ENCODE peak calls at places on chromosomes 1 and 21, in seven cellular contexts. E, I, V, Z, B, X and A are unnamed samples.

GRCh38 chr1:67162954-67163353 is 3.3 kb upstream of the IL23R start:
- DNase-seq in B (peak), X (peak), I (peak), Z (no peak), E (peak), V (no peak), A (no peak)

GRCh38 chr1:30274176-30274936 is 449.0 kb downstream of the MATN1 start:
- DNase-seq in I (no peak), Z (no peak), V (no peak), X (no peak), B (no peak), E (no peak), A (no peak)

GRCh38 chr1:111320066-111320879 is 29.6 kb downstream of the CHIA start:
- DNase-seq in Z (no peak), X (no peak), B (no peak), E (no peak), I (no peak), V (no peak), A (no peak)

GRCh38 chr1:235954306-235955283 is 87.9 kb upstream of the LYST start:
- DNase-seq in V (peak), X (no peak), E (no peak), I (no peak), Z (peak), B (no peak), A (no peak)

GRCh38 chr1:238606457-238606856 is 715.7 kb upstream of the ZP4 start:
- DNase-seq in I (no peak), V (no peak), Z (no peak), E (no peak), X (no peak), B (no peak), A (no peak)

GRCh38 chr21:43922949-43923348 is 57.9 kb downstream of the AGPAT3 start:
- DNase-seq in I (no peak), B (no peak), V (no peak), E (no peak), Z (no peak), X (no peak), A (no peak)

GRCh38 chr1:176847052-176847451 is 317.5 kb downstream of the ASTN1 start:
- DNase-seq in X (peak), I (no peak), Z (no peak), V (peak), E (no peak), B (no peak), A (no peak)

GRCh38 chr1:61588736-61589381 is 136.1 kb downstream of the TM2D1 start:
- DNase-seq in I (peak), E (peak), X (peak), Z (peak), B (peak), V (peak), A (peak)

GRCh38 chr21:43578677-43579313 is 80.5 kb downstream of the HSF2BP start:
- DNase-seq in E (no peak), I (no peak), Z (no peak), B (no peak), V (no peak), X (no peak), A (peak)

GRCh38 chr1:167357305-167357704 is 136.6 kb downstream of the POU2F1 start:
- DNase-seq in Z (no peak), V (no peak), B (no peak), I (no peak), X (no peak), E (no peak), A (no peak)

GRCh38 chr1:81237531-81238528 is 562.9 kb upstream of the ADGRL2 start:
- DNase-seq in B (peak), I (peak), E (no peak), X (no peak), Z (no peak), V (no peak), A (no peak)

GRCh38 chr21:25170681-25171080 is 436.6 kb downstream of the MRPL39 start:
- DNase-seq in E (no peak), I (no peak), V (no peak), Z (no peak), B (no peak), X (no peak), A (no peak)

GRCh38 chr1:7810395-7810794 is 26.3 kb downstream of the PER3 start:
- DNase-seq in B (peak), Z (peak), E (peak), X (no peak), I (peak), V (no peak), A (peak)

GRCh38 chr1:4678318-4678717 is 23.9 kb downstream of the AJAP1 start:
- DNase-seq in E (no peak), I (no peak), X (no peak), V (no peak), Z (no peak), B (no peak), A (no peak)

GRCh38 chr1:20248954-20249612 is 41.6 kb upstream of the VWA5B1 start:
- DNase-seq in I (peak), Z (no peak), V (no peak), B (no peak), E (no peak), X (no peak), A (no peak)

GRCh38 chr1:228149341-228150020 is at the start of gene GJC2:
- DNase-seq in V (peak), I (no peak), X (peak), E (no peak), B (no peak), Z (no peak), A (peak)

GRCh38 chr1:171434717-171435346 is 50.5 kb upstream of the PRRC2C start:
- DNase-seq in X (peak), V (no peak), Z (no peak), B (peak), I (peak), E (peak), A (peak)

GRCh38 chr1:20325844-20326323 is 35.2 kb downstream of the VWA5B1 start:
- DNase-seq in B (no peak), X (no peak), E (no peak), I (no peak), Z (no peak), V (no peak), A (no peak)

GRCh38 chr1:19405761-19406481 is 79.4 kb downstream of the CAPZB start:
- DNase-seq in Z (no peak), E (peak), I (no peak), X (peak), B (no peak), V (no peak), A (peak)

GRCh38 chr1:230867119-230867902 is 1.0 kb downstream of the C1orf198 start:
- DNase-seq in E (no peak), X (no peak), I (peak), Z (no peak), B (peak), V (no peak), A (no peak)

GRCh38 chr1:230867903-230868735 is at the start of gene C1orf198:
- DNase-seq in I (peak), B (peak), X (peak), Z (peak), V (peak), E (no peak), A (no peak)

GRCh38 chr1:230864441-230864840 is 3.9 kb downstream of the C1orf198 start:
- DNase-seq in I (no peak), Z (no peak), X (no peak), B (no peak), E (no peak), V (no peak), A (no peak)

GRCh38 chr1:230865062-230865817 is 3.1 kb downstream of the C1orf198 start:
- DNase-seq in I (no peak), B (no peak), X (no peak), E (no peak), Z (no peak), V (no peak), A (no peak)

DNA sequence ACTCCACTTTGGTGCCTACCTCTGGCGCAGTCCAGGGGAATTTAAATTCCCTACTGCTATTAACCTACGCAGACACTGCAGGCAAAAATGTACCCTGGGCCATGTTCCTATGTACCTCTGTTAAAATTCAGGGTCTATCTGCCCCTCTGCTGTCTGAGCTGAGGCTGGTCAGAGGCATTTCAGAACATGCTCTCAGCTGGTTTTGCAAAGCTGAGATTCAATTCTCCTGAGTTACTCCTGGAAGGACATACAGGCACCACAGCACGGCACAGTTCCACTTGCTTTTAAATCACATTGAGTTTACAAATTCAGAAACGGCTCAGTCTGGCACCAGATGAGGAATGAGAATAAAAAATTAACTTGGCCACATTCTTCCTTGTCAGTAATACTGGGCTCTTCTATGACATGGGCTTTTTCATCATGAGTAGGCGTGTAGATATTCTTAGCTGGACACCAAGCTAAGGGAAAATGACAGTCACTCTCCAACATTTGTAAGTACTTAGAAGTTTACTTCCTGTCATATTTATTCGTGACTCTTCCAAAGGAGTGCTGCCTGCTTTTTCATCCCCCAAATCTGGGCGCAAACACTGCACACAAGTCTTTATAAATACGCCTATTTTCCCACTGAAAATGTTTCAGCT is 2.0 kb downstream of the C1orf198 start:
- DNase-seq in I (peak), X (no peak), E (no peak), V (no peak), Z (no peak), B (no peak), A (no peak)
- H3K4me3 ChIP-seq in I (no peak), X (peak), E (peak), V (peak), Z (no peak), B (no peak), A (peak)

GRCh38 chr1:225572422-225572821 is 80.5 kb downstream of the ENAH start:
- DNase-seq in E (no peak), X (peak), V (no peak), Z (peak), B (no peak), I (no peak), A (peak)
- TF ChIP-seq CTCF in E (no peak), X (peak), V (peak), Z (peak), B (peak), I (no peak), A (peak)

GRCh38 chr1:11648039-11648438 is 6.2 kb downstream of the FBXO2 start:
- DNase-seq in Z (peak), E (no peak), V (peak), B (no peak), X (no peak), I (no peak), A (no peak)
- H3K4me3 ChIP-seq in Z (no peak), E (no peak), V (no peak), B (no peak), X (no peak), I (no peak), A (no peak)

DNA sequence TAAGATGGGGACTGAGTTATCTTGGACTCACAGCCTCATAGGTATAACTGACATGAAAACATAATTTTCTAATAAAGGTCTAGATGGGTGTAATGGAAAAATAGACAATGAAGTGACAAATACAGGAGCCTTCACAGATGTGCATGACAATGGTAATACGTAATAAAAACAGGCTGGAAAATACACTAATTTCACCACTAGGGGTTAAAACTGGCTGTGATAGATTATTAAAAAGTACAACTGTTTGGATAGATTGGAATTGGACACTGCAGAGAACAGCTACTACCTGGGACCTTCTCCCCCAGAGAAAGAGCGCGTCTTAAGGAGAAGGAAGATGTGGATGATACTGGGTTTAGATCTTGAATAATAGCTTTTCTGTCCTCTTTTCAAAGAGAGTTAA is 9.8 kb downstream of the KAZN start:
- DNase-seq in Z (no peak), V (no peak), I (no peak), X (no peak), B (no peak), E (no peak), A (no peak)
- TF ChIP-seq CTCF in Z (no peak), V (no peak), I (no peak), X (no peak), B (peak), E (no peak), A (no peak)

DNA sequence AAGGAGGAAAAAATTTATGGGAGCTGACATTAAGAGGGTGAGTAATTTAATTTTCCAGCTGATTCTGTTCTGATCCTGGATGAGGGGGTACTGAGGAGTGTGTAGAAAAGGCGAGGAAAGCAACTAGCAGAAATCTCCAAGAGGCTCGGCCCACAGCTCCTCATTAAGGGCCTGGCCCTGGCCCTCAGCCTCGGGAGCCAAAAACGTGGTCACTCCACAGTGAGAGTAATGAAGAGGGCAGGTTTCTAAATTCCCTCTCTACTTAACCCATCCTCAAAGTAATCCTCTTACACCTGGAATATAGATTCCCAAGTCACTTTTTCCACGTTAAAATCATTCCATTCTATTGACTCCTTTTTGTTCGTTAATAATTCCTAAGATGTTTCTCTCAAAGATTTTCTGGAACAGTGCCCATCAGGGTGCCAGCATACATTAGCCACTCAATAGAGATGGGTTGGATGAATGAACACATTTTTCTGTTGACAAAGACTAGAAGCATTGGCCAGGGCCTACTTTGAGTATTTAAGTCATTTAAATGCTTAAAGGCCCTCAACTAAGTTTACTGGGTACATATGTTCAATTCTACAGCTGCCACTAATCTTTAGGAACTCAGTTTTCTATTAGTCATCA is 1.1 kb upstream of the COL11A1 start:
- DNase-seq in X (no peak), V (no peak), I (no peak), B (no peak), E (no peak), Z (no peak), A (no peak)
- H3K4me3 ChIP-seq in X (no peak), V (no peak), I (no peak), B (no peak), E (peak), Z (no peak), A (no peak)